ENCODE peak calls at places on chromosomes 6 and 20, in six cellular contexts. J, N, F, Z, O and Y are unnamed samples.

GRCh38 chr20:46230811-46231282 is 77.5 kb downstream of the CDH22 start:
- DNase-seq in J (no peak), N (peak), F (peak), Z (peak), O (no peak), Y (peak)

GRCh38 chr6:121351911-121352310 is 17.6 kb upstream of the TBC1D32 start:
- DNase-seq in J (no peak), N (no peak), F (no peak), Z (no peak), O (no peak), Y (no peak)

GRCh38 chr6:119444642-119445557 is 95.3 kb upstream of the MAN1A1 start:
- DNase-seq in J (no peak), N (peak), F (no peak), Z (no peak), O (no peak), Y (no peak)

GRCh38 chr6:97198181-97198580 is 84.8 kb downstream of the MMS22L start:
- DNase-seq in J (no peak), N (peak), F (no peak), Z (peak), O (no peak), Y (no peak)

GRCh38 chr6:113856571-113857564 is at the start of gene MARCKS:
- DNase-seq in J (no peak), N (peak), F (peak), Z (peak), O (peak), Y (peak)

GRCh38 chr20:36469973-36470372 is 71.3 kb upstream of the MYL9 start:
- DNase-seq in J (no peak), N (no peak), F (no peak), Z (no peak), O (no peak), Y (no peak)

GRCh38 chr20:31821427-31821826 is 2.3 kb downstream of the MYLK2 start:
- DNase-seq in J (no peak), N (no peak), F (no peak), Z (no peak), O (no peak), Y (no peak)

GRCh38 chr6:136073216-136073615 is 176.9 kb downstream of the MTFR2 start:
- DNase-seq in J (no peak), N (peak), F (no peak), Z (no peak), O (no peak), Y (peak)

GRCh38 chr20:1324598-1325172 is 4.3 kb downstream of the SDCBP2 start:
- DNase-seq in J (peak), N (peak), F (peak), Z (peak), O (no peak), Y (peak)

GRCh38 chr20:11080776-11081406 is 407.1 kb upstream of the JAG1 start:
- DNase-seq in J (no peak), N (no peak), F (no peak), Z (no peak), O (no peak), Y (no peak)

GRCh38 chr6:134295953-134296553 is 21.9 kb downstream of the SGK1 start:
- DNase-seq in J (no peak), N (peak), F (peak), Z (peak), O (no peak), Y (peak)

GRCh38 chr6:33727932-33728331 is 16.4 kb upstream of the UQCC2 start:
- DNase-seq in J (no peak), N (no peak), F (no peak), Z (no peak), O (no peak), Y (no peak)

GRCh38 chr20:50510706-50511401 is 671 bp downstream of the PTPN1 start:
- DNase-seq in J (peak), N (no peak), F (no peak), Z (no peak), O (no peak), Y (no peak)

GRCh38 chr6:45898941-45899682 is 116.5 kb downstream of the CLIC5 start:
- DNase-seq in J (no peak), N (no peak), F (no peak), Z (no peak), O (no peak), Y (peak)

GRCh38 chr6:44621846-44622245 is 234.3 kb downstream of the CDC5L start:
- DNase-seq in J (no peak), N (peak), F (no peak), Z (peak), O (no peak), Y (peak)

GRCh38 chr6:130223508-130223907 is 757 bp upstream of the SAMD3 start:
- DNase-seq in J (peak), N (no peak), F (no peak), Z (no peak), O (peak), Y (no peak)

GRCh38 chr6:33207569-33208088 is 671 bp upstream of the RING1 start:
- DNase-seq in J (no peak), N (peak), F (peak), Z (peak), O (peak), Y (peak)

GRCh38 chr6:127439718-127440117 is 19.5 kb downstream of the KIAA0408 start:
- DNase-seq in J (no peak), N (no peak), F (no peak), Z (no peak), O (no peak), Y (no peak)

GRCh38 chr20:56781108-56781739 is 152.1 kb downstream of the TFAP2C start:
- DNase-seq in J (no peak), N (peak), F (no peak), Z (peak), O (no peak), Y (peak)

GRCh38 chr20:47795214-47795667 is 10.0 kb upstream of the SULF2 start:
- DNase-seq in J (no peak), N (peak), F (no peak), Z (peak), O (no peak), Y (no peak)

GRCh38 chr20:16580127-16580526 is 6.9 kb upstream of the KIF16B start:
- DNase-seq in J (no peak), N (peak), F (no peak), Z (peak), O (peak), Y (peak)

GRCh38 chr6:112796712-112797111 is 449.6 kb downstream of the RFPL4B start:
- DNase-seq in J (no peak), N (peak), F (no peak), Z (no peak), O (no peak), Y (no peak)

GRCh38 chr6:159151266-159151855 is 17.8 kb upstream of the FNDC1 start:
- DNase-seq in J (no peak), N (peak), F (peak), Z (peak), O (peak), Y (peak)

GRCh38 chr6:157479464-157480303 is 98.7 kb downstream of the ZDHHC14 start:
- DNase-seq in J (no peak), N (no peak), F (no peak), Z (no peak), O (no peak), Y (no peak)

GRCh38 chr6:169487579-169488205 is 214.1 kb downstream of the WDR27 start:
- DNase-seq in J (no peak), N (peak), F (peak), Z (peak), O (no peak), Y (peak)

GRCh38 chr6:37182736-37183590 is 13.0 kb downstream of the PIM1 start:
- DNase-seq in J (peak), N (no peak), F (no peak), Z (no peak), O (no peak), Y (no peak)

GRCh38 chr6:100753421-100753820 is 127.7 kb downstream of the ASCC3 start:
- DNase-seq in J (no peak), N (no peak), F (no peak), Z (no peak), O (no peak), Y (no peak)

GRCh38 chr6:30002871-30003270 is 58.2 kb upstream of the POLR1H start:
- DNase-seq in J (no peak), N (peak), F (no peak), Z (peak), O (no peak), Y (peak)

GRCh38 chr6:14804444-14805210 is 441.2 kb upstream of the JARID2 start:
- DNase-seq in J (no peak), N (peak), F (peak), Z (peak), O (no peak), Y (peak)

GRCh38 chr6:163897030-163897429 is 482.5 kb downstream of the QKI start:
- DNase-seq in J (no peak), N (peak), F (peak), Z (peak), O (no peak), Y (peak)

GRCh38 chr20:59850018-59850641 is 83.3 kb downstream of the SYCP2 start:
- DNase-seq in J (no peak), N (peak), F (no peak), Z (peak), O (no peak), Y (peak)

GRCh38 chr6:82249381-82250253 is 2.1 kb upstream of the IBTK start:
- DNase-seq in J (no peak), N (peak), F (no peak), Z (no peak), O (no peak), Y (no peak)

GRCh38 chr6:3068329-3069223 is at the start of gene RIPK1:
- DNase-seq in J (peak), N (peak), F (peak), Z (peak), O (peak), Y (peak)

GRCh38 chr6:3061501-3061941 is 6.8 kb upstream of the RIPK1 start:
- DNase-seq in J (no peak), N (peak), F (no peak), Z (peak), O (no peak), Y (peak)

GRCh38 chr6:3058957-3059356 is 9.3 kb upstream of the RIPK1 start:
- DNase-seq in J (no peak), N (no peak), F (no peak), Z (no peak), O (no peak), Y (no peak)

DNA sequence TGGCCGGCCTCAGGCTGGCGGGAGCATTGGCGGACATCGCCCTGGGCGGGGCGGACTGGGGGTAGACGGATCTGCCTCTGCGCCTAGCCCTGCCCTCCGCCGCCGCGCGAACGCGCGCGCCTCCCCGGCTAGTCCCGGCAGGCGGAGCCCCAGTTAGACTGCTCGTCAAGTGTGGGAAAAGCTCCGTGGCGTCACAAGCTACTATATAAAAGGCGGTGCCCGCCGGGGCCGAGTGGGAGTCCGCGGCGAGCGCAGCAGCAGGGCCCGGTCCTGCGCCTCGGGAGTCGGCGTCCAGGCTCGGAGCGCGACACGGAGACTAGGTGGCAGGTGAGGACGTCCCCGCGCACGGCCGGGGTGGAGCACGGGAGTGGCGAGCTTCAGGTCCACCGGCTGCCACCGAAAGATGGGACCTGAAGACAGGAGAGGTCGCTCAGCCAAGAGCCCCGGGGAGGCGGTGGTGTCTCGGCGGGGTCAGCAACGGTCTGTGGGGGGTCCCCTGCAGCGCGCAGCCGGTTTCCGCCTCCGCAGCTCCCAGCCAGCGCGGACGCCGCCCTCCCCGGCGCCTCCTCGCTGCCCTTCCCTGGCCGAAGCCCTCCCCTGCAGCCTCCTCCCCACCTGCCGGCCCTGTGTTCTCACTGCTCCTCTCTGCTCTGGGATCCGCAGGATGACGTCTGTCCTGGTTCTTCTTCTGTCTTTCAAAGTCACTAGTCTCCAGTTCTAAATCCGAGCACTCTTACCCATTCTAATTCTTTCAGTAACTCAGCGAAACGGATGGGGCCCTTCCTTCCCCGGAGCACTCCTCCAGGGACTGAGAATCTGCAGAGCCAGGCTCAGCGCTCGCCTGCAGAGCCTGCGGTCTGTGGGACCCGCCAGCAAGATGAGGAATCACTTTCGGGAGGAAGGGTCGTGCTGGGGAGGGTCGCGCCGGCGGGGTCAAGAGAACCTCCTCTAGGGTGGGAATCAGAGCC is 4.3 kb upstream of the RIPK1 start:
- DNase-seq in J (peak), N (peak), F (peak), Z (peak), O (peak), Y (peak)
- TF ChIP-seq CTCF in J (no peak), N (no peak), F (no peak), Z (no peak), O (peak), Y (peak)

GRCh38 chr6:27145731-27146455 is 101.6 kb upstream of the PRSS16 start:
- DNase-seq in J (peak), N (peak), F (peak), Z (peak), O (no peak), Y (peak)

GRCh38 chr6:27149140-27149539 is 98.4 kb upstream of the PRSS16 start:
- DNase-seq in J (no peak), N (no peak), F (no peak), Z (no peak), O (no peak), Y (no peak)

GRCh38 chr6:27144740-27145079 is 102.8 kb upstream of the PRSS16 start:
- DNase-seq in J (no peak), N (no peak), F (no peak), Z (no peak), O (no peak), Y (no peak)

GRCh38 chr6:27146706-27147507 is 100.6 kb upstream of the PRSS16 start:
- DNase-seq in J (peak), N (peak), F (peak), Z (peak), O (no peak), Y (peak)

DNA sequence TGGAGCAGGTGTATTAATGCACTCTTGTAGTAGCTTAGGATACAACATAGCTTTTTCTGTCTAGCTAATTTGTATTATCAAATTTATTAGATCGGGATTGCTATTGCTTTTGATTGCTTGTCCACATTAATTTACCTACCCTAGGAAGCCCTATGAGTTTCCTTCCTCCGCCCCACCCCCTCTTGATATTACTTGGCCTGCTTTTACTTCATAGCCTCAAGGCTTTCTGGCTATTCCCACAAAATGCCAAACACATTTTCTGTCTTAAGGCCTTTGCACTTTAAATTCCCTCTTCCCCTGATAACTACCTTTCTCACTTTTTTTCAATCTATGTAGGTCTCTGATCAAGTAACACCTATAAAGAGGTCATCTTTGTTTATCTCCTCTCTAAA is 99.1 kb upstream of the PRSS16 start:
- DNase-seq in J (no peak), N (no peak), F (no peak), Z (no peak), O (no peak), Y (no peak)
- H3K4me3 ChIP-seq in J (no peak), N (no peak), F (no peak), Z (no peak), O (no peak), Y (no peak)

GRCh38 chr6:141199074-141199473 is 933.7 kb upstream of the GJE1 start:
- DNase-seq in J (no peak), N (peak), F (no peak), Z (peak), O (no peak), Y (peak)

GRCh38 chr6:141203902-141204575 is 928.7 kb upstream of the GJE1 start:
- DNase-seq in J (no peak), N (peak), F (no peak), Z (peak), O (no peak), Y (peak)

GRCh38 chr6:141208101-141208500 is 924.6 kb upstream of the GJE1 start:
- DNase-seq in J (no peak), N (no peak), F (no peak), Z (no peak), O (no peak), Y (no peak)

DNA sequence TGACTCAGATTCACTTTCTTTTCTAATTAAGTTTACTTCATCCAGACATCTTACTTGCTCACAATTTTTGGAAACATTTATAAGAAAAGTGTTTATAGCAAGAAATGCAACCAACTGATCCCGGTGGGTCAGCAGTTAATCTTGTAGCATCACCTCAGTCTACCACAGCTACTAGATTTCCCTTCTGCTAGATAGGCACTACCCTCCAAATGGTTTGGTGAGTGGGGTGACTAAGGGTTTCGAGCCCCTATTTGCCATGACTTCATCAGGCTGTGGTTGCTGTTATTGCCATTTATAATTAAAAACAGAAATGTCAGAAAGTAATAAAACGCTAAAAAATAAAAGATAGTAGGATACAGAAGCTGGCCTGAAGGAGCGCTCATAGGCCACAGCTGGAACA is 930.1 kb upstream of the GJE1 start:
- DNase-seq in J (no peak), N (no peak), F (no peak), Z (no peak), O (no peak), Y (peak)
- TF ChIP-seq CTCF in J (no peak), N (no peak), F (no peak), Z (no peak), O (no peak), Y (peak)

DNA sequence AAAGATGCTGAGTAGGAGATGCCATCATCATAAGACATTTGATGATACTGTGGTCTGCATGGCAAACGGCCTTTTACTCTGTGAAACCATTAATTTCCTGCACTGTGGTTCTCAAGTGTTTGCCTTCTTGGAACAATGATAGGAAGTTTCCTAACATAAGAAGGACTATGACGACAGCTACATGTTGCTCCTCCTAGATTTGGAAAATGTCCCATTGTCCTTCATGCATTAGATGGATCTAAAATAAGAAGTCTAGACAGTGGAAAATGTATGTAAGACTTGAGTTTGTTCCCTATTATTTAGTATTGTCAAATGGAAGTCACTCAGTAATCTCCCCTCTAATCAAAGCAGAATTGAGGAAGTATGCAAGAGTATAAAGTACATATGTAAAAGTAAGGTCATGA is 98.5 kb upstream of the TMEM170B start:
- DNase-seq in J (no peak), N (no peak), F (no peak), Z (no peak), O (no peak), Y (peak)
- H3K4me3 ChIP-seq in J (no peak), N (no peak), F (no peak), Z (no peak), O (no peak), Y (no peak)

GRCh38 chr20:61254881-61255589 is 3.0 kb downstream of the CDH4 start:
- DNase-seq in J (no peak), N (peak), F (no peak), Z (peak), O (no peak), Y (peak)

GRCh38 chr20:61253640-61254511 is 1.8 kb downstream of the CDH4 start:
- DNase-seq in J (no peak), N (peak), F (no peak), Z (peak), O (no peak), Y (no peak)

GRCh38 chr20:61251529-61252393 is at the start of gene CDH4:
- DNase-seq in J (no peak), N (peak), F (no peak), Z (no peak), O (no peak), Y (no peak)

GRCh38 chr20:61252601-61253263 is 671 bp downstream of the CDH4 start:
- DNase-seq in J (no peak), N (peak), F (no peak), Z (peak), O (no peak), Y (peak)

DNA sequence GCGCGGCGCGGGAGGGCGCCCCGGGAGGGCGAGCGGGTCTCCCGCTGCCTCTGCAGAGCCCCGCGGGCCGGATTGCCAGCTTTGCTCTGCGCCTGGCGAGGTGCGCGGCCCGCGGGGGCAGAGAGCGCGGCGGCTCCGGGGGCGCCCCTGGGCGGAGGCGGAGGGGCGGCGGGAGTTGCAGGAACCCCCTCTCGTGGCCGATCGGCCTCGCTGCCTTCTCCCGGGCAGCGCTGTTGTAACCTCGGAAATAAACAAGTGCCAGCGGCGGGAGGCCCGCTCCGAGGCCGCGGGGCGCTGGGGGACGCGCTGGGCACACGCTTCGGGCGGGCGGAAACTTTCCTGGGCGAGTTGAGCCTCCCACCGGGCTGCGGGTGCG is 1.2 kb downstream of the CDH4 start:
- DNase-seq in J (no peak), N (peak), F (no peak), Z (peak), O (no peak), Y (peak)
- TF ChIP-seq CTCF in J (no peak), N (peak), F (no peak), Z (peak), O (no peak), Y (peak)

GRCh38 chr6:126103993-126104392 is 117.7 kb downstream of the TRMT11 start:
- DNase-seq in J (no peak), N (no peak), F (no peak), Z (no peak), O (no peak), Y (no peak)

GRCh38 chr6:126102358-126102757 is 116.0 kb downstream of the TRMT11 start:
- DNase-seq in J (no peak), N (no peak), F (no peak), Z (no peak), O (no peak), Y (no peak)

GRCh38 chr6:126110494-126111270 is 124.3 kb downstream of the TRMT11 start:
- DNase-seq in J (no peak), N (peak), F (no peak), Z (no peak), O (peak), Y (no peak)

GRCh38 chr6:126112171-126112632 is 125.9 kb downstream of the TRMT11 start:
- DNase-seq in J (no peak), N (peak), F (no peak), Z (peak), O (no peak), Y (peak)

GRCh38 chr6:126107475-126108121 is 121.3 kb downstream of the TRMT11 start:
- DNase-seq in J (no peak), N (peak), F (no peak), Z (peak), O (no peak), Y (no peak)
- H3K4me3 ChIP-seq in J (no peak), N (no peak), F (no peak), Z (no peak), O (no peak), Y (no peak)